ENCODE peak calls at places on chromosomes 3 and 15, in five cellular contexts. V, R, T, H and J are unnamed samples.

GRCh38 chr3:176570992-176571391 is 626.3 kb downstream of the TBL1XR1 start:
- DNase-seq in V (no peak), R (no peak), T (no peak), H (no peak), J (no peak)

GRCh38 chr3:11534011-11534782 is 109.5 kb downstream of the VGLL4 start:
- DNase-seq in V (no peak), R (no peak), T (peak), H (no peak), J (no peak)

GRCh38 chr3:122918576-122919290 is 108.8 kb downstream of the SEMA5B start:
- DNase-seq in V (no peak), R (no peak), T (no peak), H (no peak), J (no peak)

GRCh38 chr15:89333959-89334509 is 590 bp downstream of the POLG start:
- DNase-seq in V (no peak), R (no peak), T (no peak), H (no peak), J (no peak)

GRCh38 chr15:25091421-25092158 is 136.8 kb downstream of the SNRPN start:
- DNase-seq in V (no peak), R (no peak), T (no peak), H (no peak), J (no peak)

GRCh38 chr15:63086271-63086670 is 35.4 kb upstream of the LACTB start:
- DNase-seq in V (no peak), R (no peak), T (no peak), H (no peak), J (no peak)

GRCh38 chr3:137845161-137845560 is 81.0 kb downstream of the SOX14 start:
- DNase-seq in V (no peak), R (no peak), T (no peak), H (no peak), J (no peak)

GRCh38 chr3:182809523-182809922 is 16.2 kb downstream of the ATP11B start:
- DNase-seq in V (no peak), R (no peak), T (no peak), H (no peak), J (no peak)

GRCh38 chr3:100245932-100246331 is 14.9 kb upstream of the TBC1D23 start:
- DNase-seq in V (no peak), R (no peak), T (no peak), H (no peak), J (no peak)

GRCh38 chr3:14351617-14352001 is 50.8 kb upstream of the SLC6A6 start:
- DNase-seq in V (no peak), R (no peak), T (no peak), H (no peak), J (no peak)

GRCh38 chr3:193884011-193884410 is 251.9 kb upstream of the HES1 start:
- DNase-seq in V (no peak), R (no peak), T (no peak), H (no peak), J (no peak)

GRCh38 chr3:175941352-175941751 is 1082.2 kb downstream of the NAALADL2 start:
- DNase-seq in V (no peak), R (no peak), T (no peak), H (no peak), J (no peak)

GRCh38 chr15:70039917-70040316 is 57.8 kb downstream of the TLE3 start:
- DNase-seq in V (no peak), R (no peak), T (no peak), H (no peak), J (no peak)

GRCh38 chr3:15312550-15312949 is 19.8 kb downstream of the SH3BP5 start:
- DNase-seq in V (no peak), R (no peak), T (no peak), H (no peak), J (no peak)

GRCh38 chr15:52076889-52077781 is 35.4 kb downstream of the BCL2L10 start:
- DNase-seq in V (no peak), R (no peak), T (no peak), H (peak), J (no peak)

GRCh38 chr15:60575995-60576394 is 97.1 kb upstream of the ICE2 start:
- DNase-seq in V (no peak), R (no peak), T (no peak), H (peak), J (no peak)

GRCh38 chr3:81740731-81741130 is 20.7 kb downstream of the GBE1 start:
- DNase-seq in V (no peak), R (no peak), T (no peak), H (no peak), J (no peak)

GRCh38 chr3:183381179-183381578 is 47.2 kb downstream of the MCF2L2 start:
- DNase-seq in V (peak), R (no peak), T (no peak), H (no peak), J (no peak)

GRCh38 chr15:68492855-68493254 is 60.9 kb upstream of the ITGA11 start:
- DNase-seq in V (no peak), R (no peak), T (no peak), H (no peak), J (no peak)

GRCh38 chr15:101813803-101814534 is 2.0 kb downstream of the OR4F15 start:
- DNase-seq in V (peak), R (no peak), T (no peak), H (no peak), J (no peak)

GRCh38 chr15:56608993-56609392 is 124.3 kb downstream of the ZNF280D start:
- DNase-seq in V (no peak), R (no peak), T (no peak), H (no peak), J (no peak)

GRCh38 chr3:12307136-12307535 is 18.3 kb downstream of the PPARG start:
- DNase-seq in V (no peak), R (no peak), T (no peak), H (no peak), J (no peak)

GRCh38 chr3:139546772-139547171 is 7.2 kb upstream of the RBP1 start:
- DNase-seq in V (no peak), R (no peak), T (no peak), H (no peak), J (no peak)

GRCh38 chr3:134590766-134591165 is 60.1 kb downstream of the KY start:
- DNase-seq in V (no peak), R (no peak), T (no peak), H (no peak), J (no peak)

GRCh38 chr3:140580746-140581145 is 97.1 kb upstream of the TRIM42 start:
- DNase-seq in V (no peak), R (no peak), T (no peak), H (no peak), J (no peak)

GRCh38 chr3:155712008-155712407 is 32.9 kb downstream of the PLCH1 start:
- DNase-seq in V (no peak), R (no peak), T (no peak), H (no peak), J (no peak)

GRCh38 chr3:171833775-171834460 is 9.2 kb upstream of the TMEM212 start:
- DNase-seq in V (no peak), R (no peak), T (no peak), H (peak), J (no peak)

GRCh38 chr3:22245122-22245521 is 494.1 kb upstream of the ZNF385D start:
- DNase-seq in V (no peak), R (no peak), T (no peak), H (peak), J (no peak)

GRCh38 chr3:2485027-2485375 is 386.3 kb downstream of the CNTN4 start:
- DNase-seq in V (no peak), R (no peak), T (no peak), H (no peak), J (no peak)

GRCh38 chr15:61383421-61383820 is 154.3 kb upstream of the RORA start:
- DNase-seq in V (no peak), R (no peak), T (no peak), H (no peak), J (no peak)

GRCh38 chr3:64460877-64461276 is 226.9 kb downstream of the ADAMTS9 start:
- DNase-seq in V (peak), R (no peak), T (no peak), H (no peak), J (no peak)

GRCh38 chr15:94258246-94258645 is 26.9 kb downstream of the MCTP2 start:
- DNase-seq in V (no peak), R (no peak), T (no peak), H (no peak), J (no peak)

GRCh38 chr15:58491151-58491473 is 59.3 kb downstream of the LIPC start:
- DNase-seq in V (no peak), R (no peak), T (no peak), H (no peak), J (no peak)

GRCh38 chr3:58585005-58585786 is 8.0 kb upstream of the FAM107A start:
- DNase-seq in V (no peak), R (peak), T (peak), H (peak), J (peak)

GRCh38 chr15:62899090-62899493 is 143.5 kb upstream of the TPM1 start:
- DNase-seq in V (no peak), R (no peak), T (peak), H (no peak), J (no peak)

GRCh38 chr3:132253262-132253878 is 63.8 kb upstream of the ACP3 start:
- DNase-seq in V (peak), R (no peak), T (peak), H (peak), J (no peak)

GRCh38 chr3:5036858-5037257 is 57.6 kb downstream of the BHLHE40 start:
- DNase-seq in V (no peak), R (no peak), T (no peak), H (no peak), J (no peak)

GRCh38 chr3:5038243-5038642 is 59.0 kb downstream of the BHLHE40 start:
- DNase-seq in V (no peak), R (no peak), T (no peak), H (no peak), J (no peak)

GRCh38 chr3:5036536-5036833 is 57.2 kb downstream of the BHLHE40 start:
- DNase-seq in V (no peak), R (no peak), T (no peak), H (no peak), J (no peak)

GRCh38 chr3:5039585-5039984 is 60.3 kb downstream of the BHLHE40 start:
- DNase-seq in V (no peak), R (no peak), T (no peak), H (no peak), J (no peak)

DNA sequence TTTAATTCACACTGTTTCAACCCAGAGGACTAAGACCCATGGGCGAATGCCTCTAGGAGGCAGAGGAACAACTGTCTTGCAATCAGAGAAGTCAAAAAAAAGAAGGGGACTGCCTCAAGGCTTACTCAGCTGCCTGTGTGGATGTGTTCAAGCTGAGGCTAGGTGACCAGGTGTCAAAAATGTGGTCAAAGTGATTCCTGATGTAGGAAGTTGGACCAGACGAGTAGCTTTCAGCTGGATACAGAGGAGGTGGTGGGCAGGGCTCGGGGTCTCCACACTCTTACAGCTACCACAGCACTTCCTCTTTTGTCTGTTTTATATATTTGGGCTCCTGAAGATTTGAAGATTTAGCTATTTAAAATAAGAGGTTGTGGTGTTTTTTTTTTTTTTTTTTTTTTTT is 58.6 kb downstream of the BHLHE40 start:
- DNase-seq in V (no peak), R (no peak), T (no peak), H (no peak), J (no peak)
- H3K27ac ChIP-seq in V (no peak), R (no peak), T (no peak), H (no peak), J (no peak)

DNA sequence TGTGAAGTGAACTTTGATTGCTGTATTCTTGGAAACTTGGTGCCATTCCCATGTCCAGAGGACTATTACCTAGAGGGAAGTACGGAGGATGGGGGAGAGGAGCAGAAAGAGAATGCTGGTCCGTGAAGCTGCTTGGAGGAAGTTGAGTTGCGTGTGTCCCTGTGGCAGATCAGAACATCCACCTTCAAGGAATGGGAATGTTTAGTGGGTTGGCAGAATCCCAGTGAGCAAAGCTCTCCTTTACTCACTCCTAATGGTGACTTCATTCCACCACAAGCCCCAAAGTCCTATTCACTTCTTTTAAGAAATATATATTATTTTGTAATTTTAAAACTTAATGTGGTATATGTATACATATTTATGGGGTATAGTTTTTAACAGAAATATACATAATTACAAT is 247.8 kb upstream of the FEZF2 start:
- DNase-seq in V (no peak), R (no peak), T (no peak), H (no peak), J (no peak)
- H3K27ac ChIP-seq in V (no peak), R (no peak), T (no peak), H (no peak), J (no peak)

GRCh38 chr3:71121429-71122167 is 461.9 kb downstream of the FOXP1 start:
- DNase-seq in V (no peak), R (no peak), T (no peak), H (no peak), J (no peak)

GRCh38 chr3:71118406-71118805 is 465.1 kb downstream of the FOXP1 start:
- DNase-seq in V (no peak), R (no peak), T (no peak), H (no peak), J (no peak)

GRCh38 chr3:71117572-71118247 is 465.8 kb downstream of the FOXP1 start:
- DNase-seq in V (no peak), R (no peak), T (no peak), H (no peak), J (no peak)

GRCh38 chr3:71120012-71120411 is 463.5 kb downstream of the FOXP1 start:
- DNase-seq in V (no peak), R (no peak), T (no peak), H (no peak), J (no peak)

GRCh38 chr3:71119171-71119570 is 464.4 kb downstream of the FOXP1 start:
- DNase-seq in V (no peak), R (no peak), T (no peak), H (no peak), J (no peak)
- H3K27ac ChIP-seq in V (no peak), R (no peak), T (peak), H (no peak), J (no peak)

GRCh38 chr15:81940467-81941451 is 105.1 kb downstream of the MEX3B start:
- DNase-seq in V (peak), R (no peak), T (no peak), H (peak), J (no peak)

GRCh38 chr15:81942157-81942556 is 103.7 kb downstream of the MEX3B start:
- DNase-seq in V (no peak), R (no peak), T (no peak), H (no peak), J (no peak)

GRCh38 chr15:81937189-81937588 is 108.6 kb downstream of the MEX3B start:
- DNase-seq in V (no peak), R (no peak), T (no peak), H (no peak), J (no peak)

GRCh38 chr15:81941479-81941878 is 104.3 kb downstream of the MEX3B start:
- DNase-seq in V (no peak), R (no peak), T (no peak), H (no peak), J (no peak)

DNA sequence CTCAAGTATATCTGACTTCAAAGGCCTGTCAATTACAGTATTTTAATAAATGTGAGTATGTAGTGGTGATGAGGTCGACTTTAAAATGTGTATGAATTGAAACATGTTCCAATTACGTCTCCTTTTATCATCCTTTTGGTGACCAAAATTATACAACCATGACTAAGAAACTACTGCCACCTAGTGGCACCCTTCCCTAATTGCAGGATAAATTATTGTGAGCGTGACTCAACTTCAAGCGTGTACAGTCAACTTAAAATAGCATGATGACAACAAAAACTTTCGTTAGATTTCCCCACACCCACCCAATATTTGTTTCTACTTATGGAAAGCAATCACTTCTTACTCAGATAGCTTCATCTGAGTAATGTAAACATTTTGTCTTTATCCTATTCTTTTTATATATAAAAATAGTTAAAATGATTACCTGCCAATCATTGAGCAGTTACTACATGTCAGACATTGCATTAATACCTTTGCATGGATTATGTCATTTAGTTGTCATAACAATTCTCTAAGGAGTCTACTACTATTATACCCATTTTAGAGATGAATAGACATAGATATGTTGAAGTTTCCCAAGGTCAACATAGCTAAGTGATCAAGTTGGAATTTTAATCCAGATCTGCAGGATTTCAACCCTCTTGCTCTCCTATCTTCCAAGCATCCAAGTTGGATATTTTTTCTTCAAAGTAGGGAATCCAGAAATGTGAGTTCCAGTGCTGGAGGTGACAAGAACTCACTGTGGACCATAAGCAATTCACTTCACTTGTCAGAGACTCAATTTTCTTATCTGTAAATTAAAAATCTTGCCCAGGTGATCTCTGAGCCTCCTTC is 106.0 kb downstream of the MEX3B start:
- DNase-seq in V (peak), R (no peak), T (no peak), H (peak), J (no peak)
- H3K27ac ChIP-seq in V (peak), R (no peak), T (no peak), H (no peak), J (no peak)

DNA sequence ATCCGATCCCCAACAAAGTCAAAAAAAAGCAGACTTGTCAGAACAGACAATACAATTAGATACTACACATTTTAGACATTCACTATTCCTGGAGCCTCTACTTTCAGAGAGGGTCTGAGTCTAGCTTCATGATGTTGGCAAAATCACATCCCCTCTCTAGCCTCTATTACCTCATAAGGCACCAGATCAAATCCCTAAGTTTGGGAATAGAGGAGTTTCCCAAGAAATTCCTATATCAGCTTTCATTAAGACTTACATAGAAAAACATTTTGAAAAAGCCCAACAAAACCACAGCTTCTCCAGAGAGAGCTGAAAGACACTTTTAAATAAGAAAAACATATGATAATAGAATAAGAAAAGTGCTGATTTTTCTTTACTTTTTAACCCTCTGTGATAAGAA is 4.5 kb downstream of the TBC1D2B start:
- DNase-seq in V (no peak), R (no peak), T (no peak), H (no peak), J (no peak)
- H3K27ac ChIP-seq in V (no peak), R (peak), T (peak), H (no peak), J (peak)

DNA sequence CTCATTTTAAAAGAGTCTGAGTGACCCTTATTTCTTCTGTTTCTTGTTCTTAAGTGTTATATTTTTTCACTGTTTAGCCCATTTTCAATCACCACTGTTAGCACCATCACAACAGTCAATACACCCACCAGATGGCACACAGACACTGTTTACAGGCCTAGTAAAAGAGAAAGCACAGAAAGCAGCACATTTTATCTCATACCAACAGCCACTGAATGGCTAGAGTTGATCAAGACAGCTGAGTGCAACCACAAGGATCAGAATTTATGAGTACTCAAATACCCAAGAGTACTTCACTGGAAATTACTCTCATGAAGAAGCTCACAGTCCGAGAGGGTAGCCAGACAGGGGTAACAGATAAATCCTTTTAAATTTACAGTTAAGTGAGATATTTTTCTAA is 127.0 kb downstream of the TFDP2 start:
- DNase-seq in V (no peak), R (no peak), T (no peak), H (no peak), J (no peak)
- H3K27ac ChIP-seq in V (no peak), R (no peak), T (peak), H (no peak), J (no peak)

GRCh38 chr3:52894756-52895155 is 2.6 kb downstream of the STIMATE start:
- DNase-seq in V (no peak), R (no peak), T (no peak), H (no peak), J (no peak)
- H3K27ac ChIP-seq in V (no peak), R (no peak), T (no peak), H (no peak), J (no peak)